ENCODE peak calls at places on chromosomes 6 and 20, in six cellular contexts. One of them, this sample, is unnamed.

GRCh38 chr6:148166339-148166949 is 176.2 kb upstream of the SASH1 start:
- DNase-seq in NCI-H2081: peak
- DNase-seq in HTR-8/SVneo: peak
- DNase-seq in kidney epithelial cell: peak
- DNase-seq in Ammon's horn: peak
- DNase-seq in left ventricle myocardium inferior: no peak
- DNase-seq in this sample: peak

GRCh38 chr6:113375950-113376846 is 480.9 kb upstream of the MARCKS start:
- DNase-seq in NCI-H2081: no peak
- DNase-seq in HTR-8/SVneo: no peak
- DNase-seq in kidney epithelial cell: no peak
- DNase-seq in Ammon's horn: no peak
- DNase-seq in left ventricle myocardium inferior: no peak
- DNase-seq in this sample: peak

GRCh38 chr6:12592634-12593033 is 123.9 kb upstream of the PHACTR1 start:
- DNase-seq in NCI-H2081: no peak
- DNase-seq in HTR-8/SVneo: no peak
- DNase-seq in kidney epithelial cell: peak
- DNase-seq in Ammon's horn: no peak
- DNase-seq in left ventricle myocardium inferior: no peak
- DNase-seq in this sample: no peak

GRCh38 chr6:14857501-14857900 is 388.4 kb upstream of the JARID2 start:
- DNase-seq in NCI-H2081: no peak
- DNase-seq in HTR-8/SVneo: no peak
- DNase-seq in kidney epithelial cell: no peak
- DNase-seq in Ammon's horn: peak
- DNase-seq in left ventricle myocardium inferior: no peak
- DNase-seq in this sample: no peak

GRCh38 chr6:79384845-79385244 is 150.4 kb upstream of the HMGN3 start:
- DNase-seq in NCI-H2081: peak
- DNase-seq in HTR-8/SVneo: no peak
- DNase-seq in kidney epithelial cell: no peak
- DNase-seq in Ammon's horn: no peak
- DNase-seq in left ventricle myocardium inferior: no peak
- DNase-seq in this sample: no peak

GRCh38 chr6:144662812-144663211 is 377.7 kb downstream of the UTRN start:
- DNase-seq in NCI-H2081: no peak
- DNase-seq in HTR-8/SVneo: no peak
- DNase-seq in kidney epithelial cell: no peak
- DNase-seq in Ammon's horn: no peak
- DNase-seq in left ventricle myocardium inferior: no peak
- DNase-seq in this sample: no peak

GRCh38 chr6:7426447-7427169 is 37.0 kb downstream of the RIOK1 start:
- DNase-seq in NCI-H2081: no peak
- DNase-seq in HTR-8/SVneo: no peak
- DNase-seq in kidney epithelial cell: no peak
- DNase-seq in Ammon's horn: no peak
- DNase-seq in left ventricle myocardium inferior: no peak
- DNase-seq in this sample: no peak

GRCh38 chr6:138817799-138818198 is 21.9 kb downstream of the ECT2L start:
- DNase-seq in NCI-H2081: peak
- DNase-seq in HTR-8/SVneo: peak
- DNase-seq in kidney epithelial cell: peak
- DNase-seq in Ammon's horn: no peak
- DNase-seq in left ventricle myocardium inferior: no peak
- DNase-seq in this sample: peak

GRCh38 chr6:142926177-142926493 is 18.8 kb downstream of the HIVEP2 start:
- DNase-seq in NCI-H2081: no peak
- DNase-seq in HTR-8/SVneo: no peak
- DNase-seq in kidney epithelial cell: no peak
- DNase-seq in Ammon's horn: no peak
- DNase-seq in left ventricle myocardium inferior: no peak
- DNase-seq in this sample: no peak

GRCh38 chr6:56539503-56540105 is 103.1 kb downstream of the DST start:
- DNase-seq in NCI-H2081: no peak
- DNase-seq in HTR-8/SVneo: no peak
- DNase-seq in kidney epithelial cell: no peak
- DNase-seq in Ammon's horn: no peak
- DNase-seq in left ventricle myocardium inferior: no peak
- DNase-seq in this sample: no peak

GRCh38 chr6:89817481-89817880 is 2.1 kb downstream of the MDN1 start:
- DNase-seq in NCI-H2081: no peak
- DNase-seq in HTR-8/SVneo: no peak
- DNase-seq in kidney epithelial cell: no peak
- DNase-seq in Ammon's horn: no peak
- DNase-seq in left ventricle myocardium inferior: no peak
- DNase-seq in this sample: no peak

GRCh38 chr6:97440590-97441176 is 157.7 kb upstream of the MMS22L start:
- DNase-seq in NCI-H2081: peak
- DNase-seq in HTR-8/SVneo: peak
- DNase-seq in kidney epithelial cell: no peak
- DNase-seq in Ammon's horn: peak
- DNase-seq in left ventricle myocardium inferior: no peak
- DNase-seq in this sample: peak

GRCh38 chr6:92737983-92738382 is 681.4 kb downstream of the EPHA7 start:
- DNase-seq in NCI-H2081: no peak
- DNase-seq in HTR-8/SVneo: no peak
- DNase-seq in kidney epithelial cell: no peak
- DNase-seq in Ammon's horn: no peak
- DNase-seq in left ventricle myocardium inferior: no peak
- DNase-seq in this sample: no peak

GRCh38 chr20:48321271-48321670 is 506.5 kb downstream of the PREX1 start:
- DNase-seq in NCI-H2081: no peak
- DNase-seq in HTR-8/SVneo: no peak
- DNase-seq in kidney epithelial cell: no peak
- DNase-seq in Ammon's horn: no peak
- DNase-seq in left ventricle myocardium inferior: no peak
- DNase-seq in this sample: no peak

GRCh38 chr6:21595265-21595950 is 1.9 kb downstream of the SOX4 start:
- DNase-seq in NCI-H2081: no peak
- DNase-seq in HTR-8/SVneo: no peak
- DNase-seq in kidney epithelial cell: no peak
- DNase-seq in Ammon's horn: peak
- DNase-seq in left ventricle myocardium inferior: peak
- DNase-seq in this sample: peak

GRCh38 chr6:39313526-39314272 is 520 bp downstream of the KCNK17 start:
- DNase-seq in NCI-H2081: no peak
- DNase-seq in HTR-8/SVneo: no peak
- DNase-seq in kidney epithelial cell: no peak
- DNase-seq in Ammon's horn: no peak
- DNase-seq in left ventricle myocardium inferior: no peak
- DNase-seq in this sample: no peak

GRCh38 chr6:10522929-10523573 is 1.9 kb downstream of the GCNT2 start:
- DNase-seq in NCI-H2081: no peak
- DNase-seq in HTR-8/SVneo: no peak
- DNase-seq in kidney epithelial cell: no peak
- DNase-seq in Ammon's horn: no peak
- DNase-seq in left ventricle myocardium inferior: no peak
- DNase-seq in this sample: no peak

GRCh38 chr6:128235556-128235955 is 284.8 kb downstream of the PTPRK start:
- DNase-seq in NCI-H2081: no peak
- DNase-seq in HTR-8/SVneo: no peak
- DNase-seq in kidney epithelial cell: peak
- DNase-seq in Ammon's horn: no peak
- DNase-seq in left ventricle myocardium inferior: no peak
- DNase-seq in this sample: no peak

GRCh38 chr6:35048031-35048613 is 93.0 kb downstream of the TCP11 start:
- DNase-seq in NCI-H2081: no peak
- DNase-seq in HTR-8/SVneo: no peak
- DNase-seq in kidney epithelial cell: no peak
- DNase-seq in Ammon's horn: peak
- DNase-seq in left ventricle myocardium inferior: no peak
- DNase-seq in this sample: no peak

GRCh38 chr6:21678990-21679389 is 85.4 kb downstream of the SOX4 start:
- DNase-seq in NCI-H2081: no peak
- DNase-seq in HTR-8/SVneo: peak
- DNase-seq in kidney epithelial cell: no peak
- DNase-seq in Ammon's horn: no peak
- DNase-seq in left ventricle myocardium inferior: no peak
- DNase-seq in this sample: peak

GRCh38 chr6:69878795-69879194 is 12.4 kb downstream of the COL19A1 start:
- DNase-seq in NCI-H2081: no peak
- DNase-seq in HTR-8/SVneo: no peak
- DNase-seq in kidney epithelial cell: no peak
- DNase-seq in Ammon's horn: no peak
- DNase-seq in left ventricle myocardium inferior: no peak
- DNase-seq in this sample: no peak

GRCh38 chr6:32845381-32845884 is 1.6 kb upstream of the PSMB8 start:
- DNase-seq in NCI-H2081: no peak
- DNase-seq in HTR-8/SVneo: no peak
- DNase-seq in kidney epithelial cell: no peak
- DNase-seq in Ammon's horn: peak
- DNase-seq in left ventricle myocardium inferior: no peak
- DNase-seq in this sample: no peak

GRCh38 chr6:151445482-151445881 is 6.4 kb downstream of the RMND1 start:
- DNase-seq in NCI-H2081: no peak
- DNase-seq in HTR-8/SVneo: no peak
- DNase-seq in kidney epithelial cell: no peak
- DNase-seq in Ammon's horn: no peak
- DNase-seq in left ventricle myocardium inferior: no peak
- DNase-seq in this sample: peak

GRCh38 chr6:136103763-136104311 is 146.3 kb downstream of the MTFR2 start:
- DNase-seq in NCI-H2081: no peak
- DNase-seq in HTR-8/SVneo: no peak
- DNase-seq in kidney epithelial cell: no peak
- DNase-seq in Ammon's horn: peak
- DNase-seq in left ventricle myocardium inferior: peak
- DNase-seq in this sample: no peak

GRCh38 chr6:159074120-159074684 is 29.4 kb upstream of the TAGAP start:
- DNase-seq in NCI-H2081: no peak
- DNase-seq in HTR-8/SVneo: peak
- DNase-seq in kidney epithelial cell: peak
- DNase-seq in Ammon's horn: peak
- DNase-seq in left ventricle myocardium inferior: no peak
- DNase-seq in this sample: peak

GRCh38 chr6:166001359-166001758 is 166.3 kb downstream of the TBXT start:
- DNase-seq in NCI-H2081: no peak
- DNase-seq in HTR-8/SVneo: no peak
- DNase-seq in kidney epithelial cell: no peak
- DNase-seq in Ammon's horn: no peak
- DNase-seq in left ventricle myocardium inferior: no peak
- DNase-seq in this sample: no peak

GRCh38 chr6:129195666-129196065 is 312.7 kb downstream of the LAMA2 start:
- DNase-seq in NCI-H2081: no peak
- DNase-seq in HTR-8/SVneo: no peak
- DNase-seq in kidney epithelial cell: no peak
- DNase-seq in Ammon's horn: no peak
- DNase-seq in left ventricle myocardium inferior: no peak
- DNase-seq in this sample: no peak

GRCh38 chr6:51112731-51113130 is 294.1 kb downstream of the TFAP2B start:
- DNase-seq in NCI-H2081: no peak
- DNase-seq in HTR-8/SVneo: no peak
- DNase-seq in kidney epithelial cell: no peak
- DNase-seq in Ammon's horn: no peak
- DNase-seq in left ventricle myocardium inferior: no peak
- DNase-seq in this sample: no peak

GRCh38 chr20:4848041-4848440 is 126.3 kb downstream of the PRND start:
- DNase-seq in NCI-H2081: no peak
- DNase-seq in HTR-8/SVneo: no peak
- DNase-seq in kidney epithelial cell: no peak
- DNase-seq in Ammon's horn: no peak
- DNase-seq in left ventricle myocardium inferior: no peak
- DNase-seq in this sample: no peak

GRCh38 chr20:33650753-33651561 is 11.2 kb upstream of the C20orf144 start:
- DNase-seq in NCI-H2081: no peak
- DNase-seq in HTR-8/SVneo: no peak
- DNase-seq in kidney epithelial cell: no peak
- DNase-seq in Ammon's horn: no peak
- DNase-seq in left ventricle myocardium inferior: no peak
- DNase-seq in this sample: no peak

GRCh38 chr20:59643616-59644061 is 39.3 kb downstream of the PHACTR3 start:
- DNase-seq in NCI-H2081: no peak
- DNase-seq in HTR-8/SVneo: no peak
- DNase-seq in kidney epithelial cell: no peak
- DNase-seq in Ammon's horn: peak
- DNase-seq in left ventricle myocardium inferior: no peak
- DNase-seq in this sample: no peak

GRCh38 chr20:51985753-51986152 is 183.4 kb upstream of the SALL4 start:
- DNase-seq in NCI-H2081: no peak
- DNase-seq in HTR-8/SVneo: no peak
- DNase-seq in kidney epithelial cell: no peak
- DNase-seq in Ammon's horn: no peak
- DNase-seq in left ventricle myocardium inferior: no peak
- DNase-seq in this sample: no peak

GRCh38 chr20:50855498-50856474 is 60.9 kb downstream of the BCAS4 start:
- DNase-seq in NCI-H2081: no peak
- DNase-seq in HTR-8/SVneo: no peak
- DNase-seq in kidney epithelial cell: peak
- DNase-seq in Ammon's horn: no peak
- DNase-seq in left ventricle myocardium inferior: no peak
- DNase-seq in this sample: no peak

GRCh38 chr6:126017668-126018067 is 31.3 kb downstream of the TRMT11 start:
- DNase-seq in NCI-H2081: no peak
- DNase-seq in HTR-8/SVneo: no peak
- DNase-seq in kidney epithelial cell: no peak
- DNase-seq in Ammon's horn: no peak
- DNase-seq in left ventricle myocardium inferior: no peak
- DNase-seq in this sample: no peak

GRCh38 chr20:13119583-13119982 is 101.5 kb upstream of the ISM1 start:
- DNase-seq in NCI-H2081: peak
- DNase-seq in HTR-8/SVneo: peak
- DNase-seq in kidney epithelial cell: no peak
- DNase-seq in Ammon's horn: peak
- DNase-seq in left ventricle myocardium inferior: no peak
- DNase-seq in this sample: peak

GRCh38 chr6:96151707-96152106 is 135.9 kb downstream of the FUT9 start:
- DNase-seq in NCI-H2081: no peak
- DNase-seq in HTR-8/SVneo: no peak
- DNase-seq in kidney epithelial cell: no peak
- DNase-seq in Ammon's horn: no peak
- DNase-seq in left ventricle myocardium inferior: no peak
- DNase-seq in this sample: no peak

GRCh38 chr6:73394577-73395354 is at the start of gene DDX43:
- DNase-seq in NCI-H2081: peak
- DNase-seq in HTR-8/SVneo: no peak
- DNase-seq in kidney epithelial cell: no peak
- DNase-seq in Ammon's horn: peak
- DNase-seq in left ventricle myocardium inferior: peak
- DNase-seq in this sample: no peak

GRCh38 chr6:112065426-112065986 is 11.6 kb downstream of the CCN6 start:
- DNase-seq in NCI-H2081: no peak
- DNase-seq in HTR-8/SVneo: no peak
- DNase-seq in kidney epithelial cell: no peak
- DNase-seq in Ammon's horn: no peak
- DNase-seq in left ventricle myocardium inferior: no peak
- DNase-seq in this sample: no peak

This sample was measured in hepatic stellate cell.